ENCODE peak calls at places on chromosomes 4 and X, in ten cellular contexts. H, C, I, E, K, N, D, U, G and Y are unnamed samples.

GRCh38 chr4:3340703-3341088 is 47.9 kb downstream of the RGS12 start:
- DNase-seq in E (no peak), I (no peak), G (no peak), C (no peak), H (no peak), K (no peak), D (no peak), N (no peak), U (no peak), Y (peak; percentile 11)

GRCh38 chrX:153454901-153455550 is 9.2 kb upstream of the TREX2 start:
- DNase-seq in H (no peak), E (no peak), G (no peak), D (no peak), K (no peak), U (no peak), I (no peak), C (no peak), N (no peak), Y (no peak)

GRCh38 chrX:131633285-131633917 is 89.5 kb downstream of the OR13H1 start:
- DNase-seq in E (peak; percentile 66), H (peak; percentile 83), D (peak; percentile 63), G (peak; percentile 12), N (no peak), K (peak; percentile 83), I (peak; percentile 18), U (peak; percentile 74), C (peak; percentile 24), Y (peak; percentile 41)

GRCh38 chr4:128715616-128716015 is 93.9 kb upstream of the JADE1 start:
- DNase-seq in I (no peak), C (no peak), K (no peak), H (peak; percentile 83), G (no peak), E (no peak), N (no peak), U (peak; percentile 7), D (peak; percentile 68), Y (no peak)

GRCh38 chrX:51144828-51145442 is 187.7 kb upstream of the NUDT10 start:
- DNase-seq in N (peak; percentile 8), I (peak; percentile 17), E (peak; percentile 52), H (peak; percentile 30), D (peak; percentile 43), U (peak; percentile 31), G (no peak), C (peak; percentile 21), K (peak; percentile 80), Y (peak; percentile 17)

GRCh38 chr4:101232074-101232776 is 115.1 kb downstream of the PPP3CA start:
- DNase-seq in G (no peak), U (peak; percentile 68), D (peak; percentile 67), H (peak; percentile 80), C (no peak), E (peak; percentile 65), K (no peak), I (no peak), N (peak; percentile 5), Y (no peak)

GRCh38 chrX:105645667-105646354 is 176.5 kb upstream of the NRK start:
- DNase-seq in D (no peak), N (no peak), U (no peak), H (peak; percentile 20), G (no peak), I (no peak), E (no peak), K (no peak), C (no peak), Y (no peak)

GRCh38 chr4:117429061-117429460 is 343.7 kb upstream of the TRAM1L1 start:
- DNase-seq in I (no peak), G (no peak), H (no peak), D (no peak), N (no peak), K (peak; percentile 46), E (peak; percentile 4), C (no peak), U (no peak), Y (no peak)

GRCh38 chrX:70535198-70535597 is 90.6 kb downstream of the DLG3 start:
- DNase-seq in U (no peak), E (no peak), G (no peak), N (no peak), I (no peak), K (no peak), D (no peak), H (no peak), C (no peak), Y (no peak)

GRCh38 chrX:44063611-44064010 is 90.4 kb upstream of the NDP start:
- DNase-seq in C (no peak), N (no peak), E (no peak), K (no peak), D (no peak), U (peak; percentile 42), G (no peak), I (no peak), H (no peak), Y (no peak)